ENCODE peak calls at places on chromosomes 6 and 20, in six cellular contexts. I is pancreas, T is bronchial epithelial cell, Y is GM06990, W is PC-3, C is fibroblast of the aortic adventitia. U is an unnamed sample.

GRCh38 chr6:15885624-15886023 is 222.8 kb upstream of the DTNBP1 start:
- DNase-seq in T (no peak), C (no peak), W (no peak), I (no peak), Y (no peak), U (no peak)

GRCh38 chr6:110055387-110055735 is 77.2 kb downstream of the GPR6 start:
- DNase-seq in W (no peak), C (no peak), I (no peak), T (no peak), Y (no peak), U (no peak)

GRCh38 chr20:16040742-16041141 is 532.5 kb downstream of the KIF16B start:
- DNase-seq in T (no peak), Y (peak; percentile 4), C (no peak), W (no peak), I (no peak), U (no peak)

GRCh38 chr20:36754656-36755222 is 8.8 kb upstream of the NDRG3 start:
- DNase-seq in T (peak; percentile 73), Y (no peak), I (no peak), W (peak; percentile 79), C (peak; percentile 88), U (no peak)

GRCh38 chr6:4743026-4743425 is 33.2 kb upstream of the CDYL start:
- DNase-seq in T (no peak), C (peak; percentile 81), Y (no peak), W (no peak), I (no peak), U (peak; percentile 28)

GRCh38 chr20:2259731-2260130 is 36.1 kb upstream of the TGM3 start:
- DNase-seq in Y (no peak), T (no peak), I (no peak), W (no peak), C (no peak), U (no peak)

GRCh38 chr20:44698351-44698750 is 16.8 kb upstream of the CCN5 start:
- DNase-seq in C (no peak), I (no peak), Y (no peak), W (no peak), T (no peak), U (no peak)

GRCh38 chr6:28758046-28758817 is 165.6 kb downstream of the TRIM27 start:
- DNase-seq in T (peak; percentile 60), I (no peak), Y (peak; percentile 57), W (peak; percentile 69), C (peak; percentile 63), U (peak; percentile 74)

GRCh38 chr20:2738734-2739398 is 46.3 kb downstream of the EBF4 start:
- DNase-seq in W (no peak), Y (no peak), T (no peak), C (no peak), I (no peak), U (no peak)

GRCh38 chr6:108896111-108896661 is 48.0 kb downstream of the ARMC2 start:
- DNase-seq in C (peak; percentile 97), W (peak; percentile 38), I (no peak), T (peak; percentile 88), Y (peak; percentile 19), U (peak; percentile 78)

GRCh38 chr6:34200340-34200971 is 36.2 kb upstream of the HMGA1 start:
- DNase-seq in W (peak; percentile 9), C (peak; percentile 52), I (no peak), Y (no peak), T (no peak), U (no peak)

GRCh38 chr6:135906542-135906941 is 55.0 kb downstream of the PDE7B start:
- DNase-seq in C (peak; percentile 40), T (peak; percentile 86), W (peak; percentile 20), Y (no peak), I (no peak), U (peak; percentile 53)

GRCh38 chr6:6221829-6222535 is 98.5 kb downstream of the F13A1 start:
- DNase-seq in I (no peak), W (peak; percentile 28), Y (no peak), T (peak; percentile 29), C (no peak), U (no peak)

GRCh38 chr6:144296973-144297372 is 11.8 kb downstream of the UTRN start:
- DNase-seq in C (peak; percentile 42), Y (no peak), W (peak; percentile 57), T (no peak), I (peak; percentile 85), U (no peak)

GRCh38 chr6:11595903-11596302 is 58.4 kb downstream of the TMEM170B start:
- DNase-seq in C (no peak), T (peak; percentile 20), W (peak; percentile 52), Y (no peak), I (no peak), U (no peak)

GRCh38 chr6:149711711-149712110 is 6.2 kb downstream of the LATS1 start:
- DNase-seq in C (no peak), W (no peak), Y (no peak), T (no peak), I (no peak), U (no peak)

GRCh38 chr6:30463651-30464618 is 25.4 kb upstream of the HLA-E start:
- DNase-seq in W (peak; percentile 72), C (peak; percentile 19), I (no peak), T (no peak), Y (peak; percentile 53), U (no peak)

GRCh38 chr6:91476000-91476399 is 889.1 kb upstream of the MAP3K7 start:
- DNase-seq in C (no peak), W (peak; percentile 82), T (peak; percentile 52), Y (no peak), I (no peak), U (peak; percentile 72)

GRCh38 chr6:30258204-30258603 is 45.0 kb upstream of the TRIM26 start:
- DNase-seq in I (no peak), C (no peak), Y (no peak), T (no peak), W (no peak), U (no peak)

GRCh38 chr6:139316622-139317317 is 25.0 kb upstream of the TXLNB start:
- DNase-seq in T (no peak), I (no peak), C (no peak), Y (no peak), W (no peak), U (no peak)

GRCh38 chr6:132070356-132070755 is 119.2 kb upstream of the CCN2 start:
- DNase-seq in I (no peak), W (no peak), Y (no peak), C (no peak), T (peak; percentile 54), U (peak; percentile 37)

GRCh38 chr6:84089552-84089951 is 56.0 kb downstream of the MRAP2 start:
- DNase-seq in T (no peak), W (no peak), C (no peak), Y (no peak), I (no peak), U (no peak)

GRCh38 chr20:20872420-20872819 is 160.0 kb upstream of the RALGAPA2 start:
- DNase-seq in C (no peak), I (no peak), T (no peak), Y (no peak), W (no peak), U (no peak)

GRCh38 chr20:50244352-50245149 is 53.9 kb downstream of the CEBPB start:
- DNase-seq in I (peak; percentile 67), C (no peak), W (peak; percentile 82), Y (no peak), T (peak; percentile 27), U (no peak)

GRCh38 chr6:137202078-137202477 is 17.1 kb downstream of the IFNGR1 start:
- DNase-seq in I (no peak), C (no peak), Y (no peak), W (no peak), T (no peak), U (no peak)
- TF ChIP-seq CTCF in I (no peak), C (peak; percentile 14), Y (peak; percentile 42), W (peak; percentile 35), T (no peak), U (peak; percentile 74)

GRCh38 chr6:36455486-36456027 is 12.8 kb downstream of the KCTD20 start:
- DNase-seq in C (no peak), T (peak; percentile 23), W (peak; percentile 39), I (no peak), Y (no peak), U (no peak)
- TF ChIP-seq CTCF in C (no peak), T (no peak), W (no peak), I (no peak), Y (no peak), U (no peak)

GRCh38 chr6:61886608-61887259 is 399.3 kb downstream of the KHDRBS2 start:
- DNase-seq in C (no peak), T (peak; percentile 0), W (peak; percentile 17), Y (no peak), I (no peak), U (no peak)
- TF ChIP-seq CTCF in C (no peak), T (no peak), W (peak; percentile 45), Y (no peak), I (no peak), U (peak; percentile 5)

GRCh38 chr20:62936996-62937352 is 973 bp upstream of the GID8 start:
- DNase-seq in I (no peak), T (peak; percentile 68), W (peak; percentile 51), C (peak; percentile 61), Y (no peak), U (peak; percentile 39)
- TF ChIP-seq CTCF in I (no peak), T (no peak), W (no peak), C (no peak), Y (no peak), U (no peak)

U was measured in foreskin keratinocyte.